ENCODE peak calls at places on chromosomes 5 and 9, in six cellular contexts. One of them, this sample, is unnamed.
A peak's percentile ranks its signal among the peaks of the same experiment; 100 is the strongest.

GRCh38 chr5:141182248-141182647 is at the start of gene PCDHB16:
- DNase-seq in left lobe of liver: no peak
- DNase-seq in iris pigment epithelial cell: peak; percentile 5
- DNase-seq in HTR-8/SVneo: no peak
- DNase-seq in cardiac fibroblast: peak; percentile 12
- DNase-seq in Ammon's horn: peak; percentile 75
- DNase-seq in this sample: peak; percentile 47

GRCh38 chr5:96177303-96177869 is 215.7 kb upstream of the ELL2 start:
- DNase-seq in left lobe of liver: no peak
- DNase-seq in HTR-8/SVneo: peak; percentile 40
- DNase-seq in Ammon's horn: no peak
- DNase-seq in iris pigment epithelial cell: peak; percentile 93
- DNase-seq in cardiac fibroblast: peak; percentile 84
- DNase-seq in this sample: no peak

GRCh38 chr5:123538670-123539459 is 26.9 kb downstream of the CSNK1G3 start:
- DNase-seq in left lobe of liver: no peak
- DNase-seq in Ammon's horn: no peak
- DNase-seq in HTR-8/SVneo: no peak
- DNase-seq in cardiac fibroblast: peak; percentile 26
- DNase-seq in iris pigment epithelial cell: peak; percentile 26
- DNase-seq in this sample: no peak

GRCh38 chr5:179621551-179621971 is 1.9 kb downstream of the HNRNPH1 start:
- DNase-seq in HTR-8/SVneo: no peak
- DNase-seq in cardiac fibroblast: peak; percentile 29
- DNase-seq in left lobe of liver: no peak
- DNase-seq in Ammon's horn: no peak
- DNase-seq in iris pigment epithelial cell: no peak
- DNase-seq in this sample: no peak

GRCh38 chr5:58410441-58410840 is 49.4 kb downstream of the PLK2 start:
- DNase-seq in HTR-8/SVneo: peak; percentile 9
- DNase-seq in iris pigment epithelial cell: peak; percentile 94
- DNase-seq in Ammon's horn: no peak
- DNase-seq in cardiac fibroblast: peak; percentile 89
- DNase-seq in left lobe of liver: no peak
- DNase-seq in this sample: no peak

GRCh38 chr5:154220625-154221024 is 30.1 kb downstream of the GALNT10 start:
- DNase-seq in HTR-8/SVneo: peak; percentile 36
- DNase-seq in Ammon's horn: no peak
- DNase-seq in left lobe of liver: no peak
- DNase-seq in cardiac fibroblast: peak; percentile 86
- DNase-seq in iris pigment epithelial cell: peak; percentile 89
- DNase-seq in this sample: no peak

GRCh38 chr9:22214021-22214420 is 204.9 kb upstream of the CDKN2B start:
- DNase-seq in iris pigment epithelial cell: peak; percentile 73
- DNase-seq in Ammon's horn: no peak
- DNase-seq in cardiac fibroblast: peak; percentile 40
- DNase-seq in left lobe of liver: no peak
- DNase-seq in HTR-8/SVneo: no peak
- DNase-seq in this sample: no peak

GRCh38 chr5:2442686-2443354 is 308.7 kb downstream of the IRX2 start:
- DNase-seq in left lobe of liver: no peak
- DNase-seq in Ammon's horn: no peak
- DNase-seq in iris pigment epithelial cell: no peak
- DNase-seq in cardiac fibroblast: no peak
- DNase-seq in HTR-8/SVneo: no peak
- DNase-seq in this sample: no peak

GRCh38 chr5:75367401-75367800 is 30.4 kb downstream of the HMGCR start:
- DNase-seq in Ammon's horn: no peak
- DNase-seq in HTR-8/SVneo: no peak
- DNase-seq in cardiac fibroblast: peak; percentile 44
- DNase-seq in iris pigment epithelial cell: peak; percentile 53
- DNase-seq in left lobe of liver: no peak
- DNase-seq in this sample: no peak

This sample was measured in putamen.